ENCODE peak calls at places on chromosomes 7 and 10, in seven cellular contexts. X is HCT116, Z is K562, T is H1, H is HepG2, Y is NT2/D1, B is GM12878. K is an unnamed sample.

GRCh38 chr10:11689945-11690736 is 52.0 kb upstream of the ECHDC3 start:
- DNase-seq in X (no peak), Z (no peak), T (no peak), H (no peak), Y (no peak), B (no peak), K (no peak)

GRCh38 chr7:155883491-155884224 is 71.4 kb upstream of the SHH start:
- DNase-seq in X (no peak), Z (no peak), T (no peak), H (no peak), Y (no peak), B (no peak), K (no peak)

GRCh38 chr10:31700222-31700621 is 228.4 kb downstream of the ARHGAP12 start:
- DNase-seq in X (no peak), Z (no peak), T (no peak), H (no peak), Y (no peak), B (no peak), K (no peak)

GRCh38 chr7:81110673-81111072 is 191.8 kb upstream of the SEMA3C start:
- DNase-seq in X (no peak), Z (no peak), T (no peak), H (no peak), Y (no peak), B (no peak), K (no peak)

GRCh38 chr10:14468022-14468421 is 137.3 kb upstream of the FRMD4A start:
- DNase-seq in X (no peak), Z (no peak), T (no peak), H (no peak), Y (no peak), B (no peak), K (no peak)

GRCh38 chr10:58579011-58579655 is 66.5 kb downstream of the BICC1 start:
- DNase-seq in X (no peak), Z (no peak), T (no peak), H (no peak), Y (no peak), B (no peak), K (no peak)

GRCh38 chr10:6743291-6743849 is 163.3 kb upstream of the PRKCQ start:
- DNase-seq in X (no peak), Z (no peak), T (no peak), H (no peak), Y (no peak), B (no peak), K (no peak)

GRCh38 chr10:17756557-17757208 is 4.7 kb downstream of the TMEM236 start:
- DNase-seq in X (no peak), Z (no peak), T (no peak), H (peak), Y (no peak), B (peak), K (no peak)

GRCh38 chr10:48572414-48572813 is 32.5 kb downstream of the ARHGAP22 start:
- DNase-seq in X (no peak), Z (no peak), T (no peak), H (no peak), Y (no peak), B (no peak), K (no peak)

GRCh38 chr7:132414857-132415256 is 161.4 kb downstream of the PLXNA4 start:
- DNase-seq in X (no peak), Z (no peak), T (no peak), H (no peak), Y (no peak), B (no peak), K (no peak)

GRCh38 chr7:132412435-132412834 is 163.8 kb downstream of the PLXNA4 start:
- DNase-seq in X (no peak), Z (no peak), T (no peak), H (no peak), Y (no peak), B (no peak), K (no peak)

GRCh38 chr7:132407764-132408163 is 168.5 kb downstream of the PLXNA4 start:
- DNase-seq in X (no peak), Z (no peak), T (no peak), H (no peak), Y (no peak), B (no peak), K (peak)

GRCh38 chr7:132410385-132410784 is 165.9 kb downstream of the PLXNA4 start:
- DNase-seq in X (no peak), Z (no peak), T (no peak), H (no peak), Y (no peak), B (no peak), K (no peak)

GRCh38 chr7:132411142-132411541 is 165.1 kb downstream of the PLXNA4 start:
- DNase-seq in X (no peak), Z (no peak), T (no peak), H (no peak), Y (no peak), B (no peak), K (no peak)
- TF ChIP-seq YY1 in X (no peak), Z (no peak), T (no peak), H (no peak), Y (no peak), B (no peak), K (no peak)

DNA sequence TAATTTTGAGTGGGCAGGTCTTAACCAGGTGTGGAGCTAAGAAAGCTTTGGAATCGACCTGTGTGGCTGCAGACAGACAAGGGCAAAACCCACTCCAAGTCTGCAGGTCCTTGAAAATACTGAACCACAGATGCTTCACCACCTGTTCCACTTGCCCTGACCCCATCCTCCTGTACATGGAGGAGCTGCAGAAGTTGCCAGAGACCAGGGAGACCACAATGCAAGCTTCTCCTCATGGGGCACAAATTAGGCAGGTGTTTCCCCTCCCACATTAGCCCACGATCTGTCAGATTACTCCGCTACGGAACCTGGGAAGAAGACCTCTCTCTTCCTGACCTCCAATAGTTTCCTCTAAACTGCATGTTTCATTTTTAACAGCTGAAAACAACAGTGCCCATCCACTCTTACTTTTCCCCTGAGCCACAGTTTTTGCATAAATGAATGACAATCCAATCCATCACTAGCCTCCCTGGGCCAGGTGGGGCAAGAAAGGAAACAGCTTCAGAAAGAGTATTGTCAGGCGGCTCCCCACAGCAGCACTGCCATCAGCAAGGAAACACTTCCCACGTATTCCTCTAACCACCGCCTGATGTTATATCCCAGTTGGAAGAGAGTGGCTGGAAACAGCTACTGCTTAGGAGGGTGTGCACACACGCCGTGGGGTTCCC is 141.6 kb downstream of the PRKAG2 start:
- DNase-seq in X (no peak), Z (no peak), T (no peak), H (no peak), Y (no peak), B (no peak), K (no peak)
- H3K4me3 ChIP-seq in X (no peak), Z (no peak), T (no peak), H (no peak), Y (peak), B (no peak), K (no peak)

GRCh38 chr7:138342990-138343389 is 117.1 kb upstream of the TRIM24 start:
- DNase-seq in X (no peak), Z (no peak), T (no peak), H (no peak), Y (no peak), B (no peak), K (no peak)
- TF ChIP-seq YY1 in X (no peak), Z (no peak), T (no peak), H (no peak), Y (no peak), B (no peak), K (no peak)

GRCh38 chr7:150665075-150665794 is 20.3 kb upstream of the GIMAP2 start:
- DNase-seq in X (no peak), Z (no peak), T (no peak), H (no peak), Y (no peak), B (no peak), K (no peak)
- H3K4me3 ChIP-seq in X (no peak), Z (no peak), T (no peak), H (no peak), Y (no peak), B (no peak), K (no peak)

DNA sequence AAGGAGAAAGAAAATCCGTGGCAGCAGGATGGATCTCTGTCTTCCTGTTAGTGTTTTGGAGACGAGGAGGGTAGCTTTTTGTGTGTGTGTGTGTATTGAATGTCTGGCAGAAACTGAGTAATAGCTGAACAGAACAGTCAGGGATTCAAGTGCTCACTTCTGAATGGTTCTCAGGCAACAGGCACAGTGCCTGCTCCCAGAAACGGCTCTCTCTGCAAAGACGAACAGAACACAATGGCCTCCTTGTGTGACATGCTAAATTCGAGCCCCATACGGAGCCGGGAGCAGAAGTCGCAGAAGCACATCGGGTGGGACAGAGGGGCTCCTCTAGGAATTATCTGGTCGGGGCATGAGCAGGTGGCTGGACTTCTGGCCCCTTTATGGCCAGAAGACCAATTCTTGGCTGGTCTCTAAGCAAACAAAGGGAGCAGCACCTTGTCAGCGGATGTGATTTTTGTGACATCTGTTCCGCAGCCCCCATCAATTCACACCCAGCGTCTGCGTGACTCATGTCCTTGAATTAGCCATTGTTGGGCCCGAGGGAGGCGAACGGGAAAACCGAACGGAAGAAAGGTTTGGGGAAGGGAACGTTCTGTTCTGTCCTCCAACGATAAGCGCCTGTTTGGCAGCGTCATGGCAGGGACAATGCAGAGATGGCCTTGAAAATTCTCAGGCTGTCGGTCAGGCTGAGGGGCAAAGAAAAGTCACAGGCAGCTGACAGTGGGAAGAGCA is 47.3 kb upstream of the NPTX2 start:
- DNase-seq in X (no peak), Z (no peak), T (no peak), H (no peak), Y (no peak), B (no peak), K (no peak)
- TF ChIP-seq YY1 in X (no peak), Z (no peak), T (no peak), H (no peak), Y (no peak), B (no peak), K (no peak)

K was measured in SK-N-SH.